ENCODE peak calls at places on chromosomes 12 and 14, in four cellular contexts. Y is fibroblast of lung, P is activated T-cell treated with anti-CD3 and anti-CD28 coated beads for 24 hours, V is caudate nucleus. X is an unnamed sample.

GRCh38 chr12:123891516-123892179 is 81.0 kb downstream of the CCDC92 start:
- DNase-seq in Y (no peak), P (no peak), V (no peak), X (peak)

GRCh38 chr14:31286456-31287293 is 79.1 kb upstream of the HECTD1 start:
- DNase-seq in Y (no peak), P (no peak), V (no peak), X (no peak)

GRCh38 chr14:104894331-104895206 is 29.5 kb downstream of the CEP170B start:
- DNase-seq in Y (no peak), P (no peak), V (no peak), X (no peak)

GRCh38 chr14:81818271-81818670 is 284.6 kb upstream of the SEL1L start:
- DNase-seq in Y (no peak), P (no peak), V (no peak), X (no peak)

GRCh38 chr12:56591961-56592360 is 38.2 kb downstream of the BAZ2A start:
- DNase-seq in Y (peak), P (no peak), V (no peak), X (peak)

GRCh38 chr12:58176296-58176869 is 235.0 kb downstream of the ATP23 start:
- DNase-seq in Y (no peak), P (no peak), V (no peak), X (peak)

GRCh38 chr12:127909031-127909430 is 357.9 kb upstream of the TMEM132C start:
- DNase-seq in Y (peak), P (no peak), V (no peak), X (peak)

GRCh38 chr12:130981156-130981789 is 27.6 kb downstream of the ADGRD1 start:
- DNase-seq in Y (no peak), P (no peak), V (no peak), X (no peak)

GRCh38 chr14:103862393-103862782 is 15.0 kb upstream of the PPP1R13B start:
- DNase-seq in Y (no peak), P (no peak), V (no peak), X (no peak)

GRCh38 chr12:79559591-79559990 is 131.2 kb downstream of the PAWR start:
- DNase-seq in Y (no peak), P (no peak), V (no peak), X (no peak)